ENCODE peak calls at places on chromosomes 16 and 17, in seven cellular contexts. X is activated T-helper 1 cell treated with Interleukin-2 at 50 U/mL for 16 hours; K is stimulated activated CD4-positive, alpha-beta T cell treated with anti-CD3 and anti-CD28 coated beads, TNF-alpha, amount 100 ng/mL, for 48 hours; L is ovary; T is activated CD4-positive, alpha-beta T cell treated with anti-CD3 and anti-CD28 coated beads, Interleukin-2, amount 50 U/mL, for 1 hour; R is T-helper 17 cell; U is GM12891. E is an unnamed sample.

GRCh38 chr16:47664653-47665325 is 203.7 kb downstream of the PHKB start:
- DNase-seq in X (no peak), K (no peak), L (no peak), T (no peak), R (no peak), U (no peak), E (no peak)

GRCh38 chr17:33218657-33219298 is 74.3 kb downstream of the ASIC2 start:
- DNase-seq in X (no peak), K (no peak), L (no peak), T (no peak), R (no peak), U (no peak), E (no peak)

GRCh38 chr17:72515291-72516065 is 394.7 kb downstream of the SOX9 start:
- DNase-seq in X (no peak), K (no peak), L (no peak), T (no peak), R (no peak), U (no peak), E (no peak)

GRCh38 chr17:35160354-35161201 is 13.0 kb downstream of the UNC45B start:
- DNase-seq in X (no peak), K (no peak), L (no peak), T (peak), R (no peak), U (no peak), E (no peak)

GRCh38 chr16:17318200-17318599 is 152.6 kb downstream of the XYLT1 start:
- DNase-seq in X (no peak), K (no peak), L (no peak), T (no peak), R (no peak), U (no peak), E (no peak)

GRCh38 chr17:17342242-17342945 is 39.2 kb downstream of the NT5M start:
- DNase-seq in X (no peak), K (no peak), L (peak), T (no peak), R (no peak), U (no peak), E (no peak)

GRCh38 chr16:70685938-70686375 is at the start of gene MTSS2:
- DNase-seq in X (no peak), K (no peak), L (peak), T (no peak), R (no peak), U (peak), E (no peak)

GRCh38 chr16:49855822-49856740 is at the start of gene ZNF423:
- DNase-seq in X (no peak), K (no peak), L (peak), T (no peak), R (no peak), U (no peak), E (no peak)

GRCh38 chr17:67047382-67047781 is 3.0 kb downstream of the CACNG1 start:
- DNase-seq in X (no peak), K (no peak), L (no peak), T (no peak), R (no peak), U (no peak), E (no peak)

GRCh38 chr16:69845181-69845580 is 83.0 kb downstream of the WWP2 start:
- DNase-seq in X (no peak), K (no peak), L (no peak), T (no peak), R (no peak), U (no peak), E (no peak)

GRCh38 chr16:28098171-28098958 is 34.9 kb upstream of the GSG1L start:
- DNase-seq in X (no peak), K (no peak), L (no peak), T (no peak), R (no peak), U (no peak), E (no peak)

GRCh38 chr17:82929011-82929622 is 89.3 kb upstream of the ZNF750 start:
- DNase-seq in X (no peak), K (no peak), L (peak), T (no peak), R (no peak), U (no peak), E (no peak)

GRCh38 chr16:29730649-29731048 is 15.1 kb downstream of the C16orf54 start:
- DNase-seq in X (no peak), K (no peak), L (no peak), T (no peak), R (no peak), U (no peak), E (no peak)

E was measured in memory B cell.